ENCODE peak calls at places on chromosomes 1 and 21, in nine cellular contexts. One of them, this sample, is unnamed.

GRCh38 chr1:161531986-161532875 is 7.9 kb downstream of the HSPA6 start:
- DNase-seq in cardiac muscle cell: peak
- DNase-seq in MM.1S: no peak
- DNase-seq in NCI-H1105 treated with DMSO at 0.1 percent for 48 hours: no peak
- DNase-seq in cerebellum: no peak
- DNase-seq in A549: no peak
- DNase-seq in GDM1: no peak
- DNase-seq in NCI-H1092 treated with DMSO at 0.1 percent for 48 hours: no peak
- DNase-seq in AG20443: no peak
- DNase-seq in this sample: no peak

GRCh38 chr21:42406846-42407245 is 3.1 kb downstream of the UBASH3A start:
- DNase-seq in NCI-H1105 treated with DMSO at 0.1 percent for 48 hours: no peak
- DNase-seq in MM.1S: no peak
- DNase-seq in cardiac muscle cell: no peak
- DNase-seq in cerebellum: no peak
- DNase-seq in A549: no peak
- DNase-seq in GDM1: no peak
- DNase-seq in AG20443: no peak
- DNase-seq in NCI-H1092 treated with DMSO at 0.1 percent for 48 hours: no peak
- DNase-seq in this sample: no peak

GRCh38 chr1:91742848-91743292 is 143.1 kb downstream of the TGFBR3 start:
- DNase-seq in GDM1: no peak
- DNase-seq in A549: no peak
- DNase-seq in AG20443: peak
- DNase-seq in cerebellum: no peak
- DNase-seq in NCI-H1092 treated with DMSO at 0.1 percent for 48 hours: peak
- DNase-seq in cardiac muscle cell: peak
- DNase-seq in MM.1S: no peak
- DNase-seq in NCI-H1105 treated with DMSO at 0.1 percent for 48 hours: peak
- DNase-seq in this sample: no peak

GRCh38 chr1:93845554-93846150 is 33.4 kb downstream of the DNTTIP2 start:
- DNase-seq in cerebellum: no peak
- DNase-seq in GDM1: no peak
- DNase-seq in NCI-H1105 treated with DMSO at 0.1 percent for 48 hours: peak
- DNase-seq in MM.1S: peak
- DNase-seq in cardiac muscle cell: peak
- DNase-seq in AG20443: peak
- DNase-seq in NCI-H1092 treated with DMSO at 0.1 percent for 48 hours: peak
- DNase-seq in A549: peak
- DNase-seq in this sample: peak

GRCh38 chr1:155463865-155464264 is 98.7 kb downstream of the ASH1L start:
- DNase-seq in cerebellum: no peak
- DNase-seq in MM.1S: no peak
- DNase-seq in AG20443: peak
- DNase-seq in NCI-H1092 treated with DMSO at 0.1 percent for 48 hours: no peak
- DNase-seq in NCI-H1105 treated with DMSO at 0.1 percent for 48 hours: no peak
- DNase-seq in GDM1: no peak
- DNase-seq in A549: no peak
- DNase-seq in cardiac muscle cell: peak
- DNase-seq in this sample: no peak

GRCh38 chr21:45804809-45805313 is 161.3 kb downstream of the PCBP3 start:
- DNase-seq in NCI-H1092 treated with DMSO at 0.1 percent for 48 hours: no peak
- DNase-seq in NCI-H1105 treated with DMSO at 0.1 percent for 48 hours: no peak
- DNase-seq in GDM1: no peak
- DNase-seq in cardiac muscle cell: no peak
- DNase-seq in cerebellum: no peak
- DNase-seq in AG20443: no peak
- DNase-seq in MM.1S: no peak
- DNase-seq in A549: no peak
- DNase-seq in this sample: no peak

GRCh38 chr1:210413951-210414350 is 85.2 kb downstream of the HHAT start:
- DNase-seq in AG20443: no peak
- DNase-seq in GDM1: no peak
- DNase-seq in NCI-H1105 treated with DMSO at 0.1 percent for 48 hours: no peak
- DNase-seq in A549: no peak
- DNase-seq in NCI-H1092 treated with DMSO at 0.1 percent for 48 hours: no peak
- DNase-seq in cerebellum: no peak
- DNase-seq in MM.1S: no peak
- DNase-seq in cardiac muscle cell: no peak
- DNase-seq in this sample: no peak

GRCh38 chr1:151156515-151156819 is at the start of gene TNFAIP8L2:
- DNase-seq in NCI-H1092 treated with DMSO at 0.1 percent for 48 hours: no peak
- DNase-seq in NCI-H1105 treated with DMSO at 0.1 percent for 48 hours: no peak
- DNase-seq in cardiac muscle cell: no peak
- DNase-seq in MM.1S: no peak
- DNase-seq in cerebellum: no peak
- DNase-seq in AG20443: no peak
- DNase-seq in A549: no peak
- DNase-seq in GDM1: peak
- DNase-seq in this sample: peak

GRCh38 chr1:201262963-201263608 is 20.2 kb upstream of the PKP1 start:
- DNase-seq in NCI-H1105 treated with DMSO at 0.1 percent for 48 hours: no peak
- DNase-seq in cardiac muscle cell: no peak
- DNase-seq in GDM1: no peak
- DNase-seq in MM.1S: peak
- DNase-seq in A549: no peak
- DNase-seq in AG20443: no peak
- DNase-seq in NCI-H1092 treated with DMSO at 0.1 percent for 48 hours: no peak
- DNase-seq in cerebellum: no peak
- DNase-seq in this sample: no peak

GRCh38 chr1:205013683-205014367 is 29.2 kb upstream of the CNTN2 start:
- DNase-seq in AG20443: peak
- DNase-seq in MM.1S: no peak
- DNase-seq in NCI-H1105 treated with DMSO at 0.1 percent for 48 hours: peak
- DNase-seq in A549: no peak
- DNase-seq in NCI-H1092 treated with DMSO at 0.1 percent for 48 hours: peak
- DNase-seq in cerebellum: peak
- DNase-seq in cardiac muscle cell: peak
- DNase-seq in GDM1: peak
- DNase-seq in this sample: peak

GRCh38 chr21:33660406-33660805 is 18.1 kb downstream of the ITSN1 start:
- DNase-seq in AG20443: no peak
- DNase-seq in MM.1S: no peak
- DNase-seq in A549: no peak
- DNase-seq in cerebellum: no peak
- DNase-seq in NCI-H1105 treated with DMSO at 0.1 percent for 48 hours: no peak
- DNase-seq in NCI-H1092 treated with DMSO at 0.1 percent for 48 hours: no peak
- DNase-seq in GDM1: no peak
- DNase-seq in cardiac muscle cell: peak
- DNase-seq in this sample: no peak

GRCh38 chr1:11528636-11529121 is 49.7 kb downstream of the DISP3 start:
- DNase-seq in A549: no peak
- DNase-seq in cardiac muscle cell: no peak
- DNase-seq in NCI-H1092 treated with DMSO at 0.1 percent for 48 hours: no peak
- DNase-seq in NCI-H1105 treated with DMSO at 0.1 percent for 48 hours: no peak
- DNase-seq in cerebellum: no peak
- DNase-seq in GDM1: no peak
- DNase-seq in AG20443: no peak
- DNase-seq in MM.1S: no peak
- DNase-seq in this sample: no peak

GRCh38 chr1:24323281-24323680 is 4.1 kb downstream of the GRHL3 start:
- DNase-seq in A549: no peak
- DNase-seq in GDM1: no peak
- DNase-seq in AG20443: no peak
- DNase-seq in MM.1S: peak
- DNase-seq in NCI-H1092 treated with DMSO at 0.1 percent for 48 hours: no peak
- DNase-seq in cerebellum: no peak
- DNase-seq in NCI-H1105 treated with DMSO at 0.1 percent for 48 hours: no peak
- DNase-seq in cardiac muscle cell: no peak
- DNase-seq in this sample: no peak

GRCh38 chr21:42346441-42346840 is 4.4 kb downstream of the TFF2 start:
- DNase-seq in A549: no peak
- DNase-seq in NCI-H1105 treated with DMSO at 0.1 percent for 48 hours: no peak
- DNase-seq in NCI-H1092 treated with DMSO at 0.1 percent for 48 hours: no peak
- DNase-seq in GDM1: no peak
- DNase-seq in cerebellum: no peak
- DNase-seq in cardiac muscle cell: no peak
- DNase-seq in AG20443: peak
- DNase-seq in MM.1S: no peak
- DNase-seq in this sample: no peak

This sample was measured in NCI-H82.